ENCODE peak calls at places on chromosome 7, in five cellular contexts. S is H9, C is neuronal stem cell, K is trophoblast cell, P is mesenchymal stem cell. I is an unnamed sample.

GRCh38 chr7:2086229-2086628 is 146.5 kb downstream of the MAD1L1 start:
- DNase-seq in S (no peak), C (no peak), K (no peak), P (no peak), I (no peak)

GRCh38 chr7:18552943-18553584 is 57.5 kb downstream of the HDAC9 start:
- DNase-seq in S (no peak), C (no peak), K (no peak), P (no peak), I (no peak)

GRCh38 chr7:88111136-88111748 is 108.6 kb downstream of the SRI start:
- DNase-seq in S (no peak), C (peak; percentile 12), K (no peak), P (peak; percentile 43), I (no peak)

GRCh38 chr7:50069613-50070012 is 23.4 kb downstream of the ZPBP start:
- DNase-seq in S (peak; percentile 41), C (no peak), K (peak; percentile 23), P (no peak), I (no peak)

GRCh38 chr7:98881561-98882315 is 3.4 kb downstream of the TRRAP start:
- DNase-seq in S (no peak), C (no peak), K (no peak), P (no peak), I (no peak)

GRCh38 chr7:1651897-1652296 is 18.2 kb upstream of the ELFN1 start:
- DNase-seq in S (peak; percentile 18), C (no peak), K (no peak), P (no peak), I (no peak)

GRCh38 chr7:36638586-36639265 is 85.6 kb downstream of the AOAH start:
- DNase-seq in S (no peak), C (no peak), K (no peak), P (no peak), I (no peak)

GRCh38 chr7:14905764-14906163 is 3.2 kb upstream of the DGKB start:
- DNase-seq in S (no peak), C (no peak), K (no peak), P (peak; percentile 3), I (no peak)

GRCh38 chr7:117091721-117092120 is 138.4 kb downstream of the ST7 start:
- DNase-seq in S (no peak), C (no peak), K (no peak), P (no peak), I (no peak)

GRCh38 chr7:33964417-33965115 is 59.2 kb downstream of the BMPER start:
- DNase-seq in S (no peak), C (no peak), K (no peak), P (no peak), I (no peak)

GRCh38 chr7:23472046-23472445 is 1.8 kb upstream of the IGF2BP3 start:
- DNase-seq in S (no peak), C (no peak), K (no peak), P (no peak), I (no peak)

GRCh38 chr7:67021260-67021659 is 24.6 kb downstream of the TYW1 start:
- DNase-seq in S (no peak), C (no peak), K (peak; percentile 23), P (no peak), I (no peak)

GRCh38 chr7:7695418-7695817 is 23.0 kb downstream of the RPA3 start:
- DNase-seq in S (no peak), C (no peak), K (no peak), P (peak; percentile 37), I (no peak)

GRCh38 chr7:20651960-20652544 is 36.6 kb downstream of the ABCB5 start:
- DNase-seq in S (no peak), C (no peak), K (no peak), P (peak; percentile 12), I (no peak)

GRCh38 chr7:107170051-107170661 is 1.4 kb downstream of the HBP1 start:
- DNase-seq in S (no peak), C (no peak), K (no peak), P (no peak), I (no peak)

DNA sequence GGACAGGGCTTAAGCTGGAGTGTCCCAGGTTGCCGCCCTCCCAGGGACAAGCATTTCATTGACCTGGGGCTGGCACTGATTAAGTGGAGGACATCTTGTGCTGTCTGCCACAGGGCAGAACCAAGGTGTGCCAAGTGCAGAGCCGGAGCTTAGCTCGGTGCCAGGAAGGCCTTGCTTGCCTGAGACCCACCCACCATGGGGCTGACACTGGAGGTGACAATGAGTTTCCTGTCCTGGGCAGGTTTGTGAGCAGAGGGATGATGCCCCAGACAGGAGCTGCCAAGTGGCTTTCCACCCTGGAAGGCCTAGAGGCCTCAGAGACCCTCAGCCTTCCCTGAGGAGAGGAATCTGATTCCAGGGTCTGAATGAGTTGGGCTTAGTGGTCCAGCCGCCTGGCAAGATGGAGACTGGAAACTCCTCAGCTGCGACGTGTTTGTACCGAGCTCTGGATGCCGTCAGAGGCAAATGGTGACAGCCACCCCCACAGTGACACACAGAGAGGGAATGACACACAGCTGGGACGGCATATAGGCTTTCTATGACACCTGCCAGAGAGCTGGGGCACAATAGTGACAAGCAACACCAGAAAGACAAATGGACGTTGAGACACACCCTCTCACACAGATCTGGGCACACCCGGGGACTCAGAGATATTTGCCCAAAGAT is 2.6 kb downstream of the ADCYAP1R1 start:
- DNase-seq in S (no peak), C (no peak), K (no peak), P (no peak), I (no peak)
- H2BK12ac ChIP-seq in S (no peak overlapping the region), C (no peak overlapping the region), K (no peak overlapping the region), P (no peak overlapping the region), I (no peak overlapping the region)

DNA sequence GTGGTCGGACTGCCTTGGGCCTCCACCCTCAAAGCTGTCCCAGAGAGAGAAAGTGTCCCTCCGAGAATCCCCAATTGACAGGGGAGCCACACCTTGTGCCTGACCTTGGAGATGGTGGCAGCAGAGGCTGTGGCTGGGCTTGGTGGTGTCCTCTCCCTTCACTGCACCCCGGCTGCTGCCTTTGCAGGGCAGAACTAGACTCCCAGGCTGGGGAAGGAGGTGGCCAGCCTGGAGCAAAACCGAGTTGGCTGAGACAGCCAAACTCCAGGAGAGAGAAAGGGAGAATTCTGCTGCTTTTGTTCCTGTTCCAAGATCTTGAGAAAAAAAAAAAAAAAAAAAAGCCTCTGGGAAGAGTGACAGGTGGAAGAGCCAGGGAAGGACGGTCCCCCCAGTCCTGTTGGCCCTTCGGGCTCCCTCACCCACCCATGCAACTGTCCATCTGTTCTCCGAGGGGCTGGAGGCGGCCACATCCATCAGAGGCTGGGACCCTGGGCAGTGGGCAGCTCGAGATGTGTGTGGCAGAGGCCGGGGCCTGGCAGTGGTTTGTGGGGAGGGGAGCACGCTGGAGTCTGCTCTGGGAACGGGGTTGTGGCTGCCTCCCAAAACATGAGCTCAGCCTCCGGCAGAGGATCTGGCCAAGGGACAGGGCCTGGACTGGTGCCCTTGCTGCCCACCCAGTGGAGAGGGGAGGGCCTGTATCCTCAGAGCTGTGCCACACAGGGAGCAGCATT is 35.5 kb downstream of the CLIP2 start:
- DNase-seq in S (no peak), C (no peak), K (no peak), P (no peak), I (no peak)
- H2BK12ac ChIP-seq in S (no peak overlapping the region), C (no peak overlapping the region), K (no peak overlapping the region), P (no peak overlapping the region), I (no peak overlapping the region)

GRCh38 chr7:150363872-150364271 is 4.8 kb upstream of the REPIN1 start:
- DNase-seq in S (no peak), C (no peak), K (no peak), P (no peak), I (no peak)
- H2BK12ac ChIP-seq in S (no peak overlapping the region), C (no peak overlapping the region), K (peak overlapping the region; percentile 28), P (no peak overlapping the region), I (no peak overlapping the region)

GRCh38 chr7:45726883-45727282 is 146.0 kb downstream of the CCDC201 start:
- DNase-seq in S (peak; percentile 22), C (no peak), K (no peak), P (no peak), I (no peak)
- H2BK12ac ChIP-seq in S (no peak overlapping the region), C (no peak overlapping the region), K (no peak overlapping the region), P (no peak overlapping the region), I (no peak overlapping the region)

DNA sequence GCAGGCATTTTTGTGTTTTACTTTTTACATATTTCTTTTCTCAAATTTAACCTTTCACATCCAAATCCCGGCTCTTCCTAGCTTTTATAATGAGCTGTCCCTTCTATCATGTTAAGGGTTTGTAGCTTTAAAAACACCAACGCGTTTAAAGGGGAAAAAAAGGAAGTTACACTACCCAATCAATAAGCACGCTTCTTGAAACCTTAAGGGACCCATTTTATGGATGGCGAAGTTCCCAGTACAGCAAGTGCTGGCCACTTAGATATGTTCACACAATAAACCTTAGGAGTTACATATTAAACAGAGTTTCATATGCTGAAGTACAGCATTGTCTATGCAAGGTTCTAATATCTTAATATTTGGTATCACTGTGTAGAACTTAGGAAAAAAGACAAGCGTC is 1.8 kb downstream of the GNG11 start:
- DNase-seq in S (no peak), C (no peak), K (no peak), P (no peak), I (no peak)
- H2BK12ac ChIP-seq in S (no peak overlapping the region), C (no peak overlapping the region), K (no peak overlapping the region), P (no peak overlapping the region), I (no peak overlapping the region)

GRCh38 chr7:45191361-45191760 is 33.8 kb downstream of the RAMP3 start:
- DNase-seq in S (peak; percentile 3), C (no peak), K (no peak), P (no peak), I (no peak)
- H2BK12ac ChIP-seq in S (no peak overlapping the region), C (no peak overlapping the region), K (no peak overlapping the region), P (no peak overlapping the region), I (no peak overlapping the region)